ENCODE peak calls at places on chromosomes 11 and 22, in six cellular contexts. One of them, this sample, is unnamed.

GRCh38 chr11:14422814-14423182 is 63.8 kb upstream of the RRAS2 start:
- ATAC-seq in pancreas: peak
- ATAC-seq in activated T-cell treated with anti-CD3 and anti-CD28 coated beads, Interleukin-2, amount 50 U/mL, for 4 hours: peak
- ATAC-seq in gastroesophageal sphincter: no peak
- ATAC-seq in body of pancreas: peak
- ATAC-seq in lower lobe of right lung: peak
- ATAC-seq in this sample: no peak

GRCh38 chr11:71432761-71433647 is 15.2 kb downstream of the DHCR7 start:
- ATAC-seq in pancreas: no peak
- ATAC-seq in activated T-cell treated with anti-CD3 and anti-CD28 coated beads, Interleukin-2, amount 50 U/mL, for 4 hours: no peak
- ATAC-seq in gastroesophageal sphincter: peak
- ATAC-seq in body of pancreas: no peak
- ATAC-seq in lower lobe of right lung: peak
- ATAC-seq in this sample: no peak

GRCh38 chr11:69161117-69161407 is 5.3 kb downstream of the SMIM38 start:
- ATAC-seq in pancreas: no peak
- ATAC-seq in activated T-cell treated with anti-CD3 and anti-CD28 coated beads, Interleukin-2, amount 50 U/mL, for 4 hours: no peak
- ATAC-seq in gastroesophageal sphincter: no peak
- ATAC-seq in body of pancreas: no peak
- ATAC-seq in lower lobe of right lung: no peak
- ATAC-seq in this sample: no peak

GRCh38 chr11:67616431-67617242 is 9.9 kb downstream of the NDUFV1 start:
- ATAC-seq in pancreas: no peak
- ATAC-seq in activated T-cell treated with anti-CD3 and anti-CD28 coated beads, Interleukin-2, amount 50 U/mL, for 4 hours: no peak
- ATAC-seq in gastroesophageal sphincter: no peak
- ATAC-seq in body of pancreas: no peak
- ATAC-seq in lower lobe of right lung: no peak
- ATAC-seq in this sample: no peak

GRCh38 chr11:9320047-9320446 is 5.7 kb upstream of the TMEM41B start:
- ATAC-seq in pancreas: no peak
- ATAC-seq in activated T-cell treated with anti-CD3 and anti-CD28 coated beads, Interleukin-2, amount 50 U/mL, for 4 hours: peak
- ATAC-seq in gastroesophageal sphincter: no peak
- ATAC-seq in body of pancreas: no peak
- ATAC-seq in lower lobe of right lung: peak
- ATAC-seq in this sample: peak

GRCh38 chr11:44912270-44912987 is 38.3 kb downstream of the TP53I11 start:
- ATAC-seq in pancreas: no peak
- ATAC-seq in activated T-cell treated with anti-CD3 and anti-CD28 coated beads, Interleukin-2, amount 50 U/mL, for 4 hours: no peak
- ATAC-seq in gastroesophageal sphincter: no peak
- ATAC-seq in body of pancreas: no peak
- ATAC-seq in lower lobe of right lung: no peak
- ATAC-seq in this sample: no peak

GRCh38 chr11:62984451-62984991 is at the start of gene SLC22A6:
- ATAC-seq in pancreas: no peak
- ATAC-seq in activated T-cell treated with anti-CD3 and anti-CD28 coated beads, Interleukin-2, amount 50 U/mL, for 4 hours: no peak
- ATAC-seq in gastroesophageal sphincter: no peak
- ATAC-seq in body of pancreas: no peak
- ATAC-seq in lower lobe of right lung: no peak
- ATAC-seq in this sample: no peak

GRCh38 chr11:77127674-77127968 is 425 bp upstream of the MYO7A start:
- ATAC-seq in pancreas: peak
- ATAC-seq in activated T-cell treated with anti-CD3 and anti-CD28 coated beads, Interleukin-2, amount 50 U/mL, for 4 hours: peak
- ATAC-seq in gastroesophageal sphincter: peak
- ATAC-seq in body of pancreas: peak
- ATAC-seq in lower lobe of right lung: no peak
- ATAC-seq in this sample: no peak

GRCh38 chr11:3982431-3982830 is 112.2 kb upstream of the RRM1 start:
- ATAC-seq in pancreas: no peak
- ATAC-seq in activated T-cell treated with anti-CD3 and anti-CD28 coated beads, Interleukin-2, amount 50 U/mL, for 4 hours: peak
- ATAC-seq in gastroesophageal sphincter: no peak
- ATAC-seq in body of pancreas: no peak
- ATAC-seq in lower lobe of right lung: no peak
- ATAC-seq in this sample: no peak

GRCh38 chr11:13884159-13884799 is 78.2 kb upstream of the SPON1 start:
- ATAC-seq in pancreas: no peak
- ATAC-seq in activated T-cell treated with anti-CD3 and anti-CD28 coated beads, Interleukin-2, amount 50 U/mL, for 4 hours: no peak
- ATAC-seq in gastroesophageal sphincter: no peak
- ATAC-seq in body of pancreas: no peak
- ATAC-seq in lower lobe of right lung: no peak
- ATAC-seq in this sample: peak

GRCh38 chr11:89503422-89503821 is 12.2 kb upstream of the NOX4 start:
- ATAC-seq in pancreas: no peak
- ATAC-seq in activated T-cell treated with anti-CD3 and anti-CD28 coated beads, Interleukin-2, amount 50 U/mL, for 4 hours: no peak
- ATAC-seq in gastroesophageal sphincter: no peak
- ATAC-seq in body of pancreas: no peak
- ATAC-seq in lower lobe of right lung: no peak
- ATAC-seq in this sample: no peak

GRCh38 chr11:93131709-93132108 is 66.1 kb downstream of the SLC36A4 start:
- ATAC-seq in pancreas: peak
- ATAC-seq in activated T-cell treated with anti-CD3 and anti-CD28 coated beads, Interleukin-2, amount 50 U/mL, for 4 hours: no peak
- ATAC-seq in gastroesophageal sphincter: no peak
- ATAC-seq in body of pancreas: no peak
- ATAC-seq in lower lobe of right lung: no peak
- ATAC-seq in this sample: no peak

GRCh38 chr11:8060801-8061554 is 20.0 kb upstream of the TUB start:
- ATAC-seq in pancreas: peak
- ATAC-seq in activated T-cell treated with anti-CD3 and anti-CD28 coated beads, Interleukin-2, amount 50 U/mL, for 4 hours: no peak
- ATAC-seq in gastroesophageal sphincter: no peak
- ATAC-seq in body of pancreas: peak
- ATAC-seq in lower lobe of right lung: no peak
- ATAC-seq in this sample: no peak

GRCh38 chr11:82978422-82979099 is 77.0 kb downstream of the DDIAS start:
- ATAC-seq in pancreas: no peak
- ATAC-seq in activated T-cell treated with anti-CD3 and anti-CD28 coated beads, Interleukin-2, amount 50 U/mL, for 4 hours: peak
- ATAC-seq in gastroesophageal sphincter: no peak
- ATAC-seq in body of pancreas: no peak
- ATAC-seq in lower lobe of right lung: no peak
- ATAC-seq in this sample: no peak

GRCh38 chr11:122883682-122883981 is 1.1 kb downstream of the JHY start:
- ATAC-seq in pancreas: no peak
- ATAC-seq in activated T-cell treated with anti-CD3 and anti-CD28 coated beads, Interleukin-2, amount 50 U/mL, for 4 hours: no peak
- ATAC-seq in gastroesophageal sphincter: no peak
- ATAC-seq in body of pancreas: no peak
- ATAC-seq in lower lobe of right lung: no peak
- ATAC-seq in this sample: no peak

GRCh38 chr22:37304595-37305343 is 22.5 kb downstream of the CYTH4 start:
- ATAC-seq in pancreas: no peak
- ATAC-seq in activated T-cell treated with anti-CD3 and anti-CD28 coated beads, Interleukin-2, amount 50 U/mL, for 4 hours: no peak
- ATAC-seq in gastroesophageal sphincter: no peak
- ATAC-seq in body of pancreas: no peak
- ATAC-seq in lower lobe of right lung: no peak
- ATAC-seq in this sample: no peak

GRCh38 chr11:79237676-79238075 is 203.2 kb downstream of the TENM4 start:
- ATAC-seq in pancreas: peak
- ATAC-seq in activated T-cell treated with anti-CD3 and anti-CD28 coated beads, Interleukin-2, amount 50 U/mL, for 4 hours: no peak
- ATAC-seq in gastroesophageal sphincter: peak
- ATAC-seq in body of pancreas: peak
- ATAC-seq in lower lobe of right lung: no peak
- ATAC-seq in this sample: no peak

GRCh38 chr11:69209936-69210659 is 54.4 kb downstream of the SMIM38 start:
- ATAC-seq in pancreas: peak
- ATAC-seq in activated T-cell treated with anti-CD3 and anti-CD28 coated beads, Interleukin-2, amount 50 U/mL, for 4 hours: peak
- ATAC-seq in gastroesophageal sphincter: no peak
- ATAC-seq in body of pancreas: peak
- ATAC-seq in lower lobe of right lung: no peak
- ATAC-seq in this sample: peak

GRCh38 chr11:85740464-85741400 is 54.7 kb upstream of the CCDC89 start:
- ATAC-seq in pancreas: no peak
- ATAC-seq in activated T-cell treated with anti-CD3 and anti-CD28 coated beads, Interleukin-2, amount 50 U/mL, for 4 hours: no peak
- ATAC-seq in gastroesophageal sphincter: no peak
- ATAC-seq in body of pancreas: no peak
- ATAC-seq in lower lobe of right lung: no peak
- ATAC-seq in this sample: no peak

GRCh38 chr11:113401718-113402117 is 14.1 kb downstream of the ANKK1 start:
- ATAC-seq in pancreas: peak
- ATAC-seq in activated T-cell treated with anti-CD3 and anti-CD28 coated beads, Interleukin-2, amount 50 U/mL, for 4 hours: no peak
- ATAC-seq in gastroesophageal sphincter: peak
- ATAC-seq in body of pancreas: peak
- ATAC-seq in lower lobe of right lung: peak
- ATAC-seq in this sample: peak

GRCh38 chr11:12200359-12201015 is 90.1 kb downstream of the MICAL2 start:
- ATAC-seq in pancreas: peak
- ATAC-seq in activated T-cell treated with anti-CD3 and anti-CD28 coated beads, Interleukin-2, amount 50 U/mL, for 4 hours: no peak
- ATAC-seq in gastroesophageal sphincter: peak
- ATAC-seq in body of pancreas: peak
- ATAC-seq in lower lobe of right lung: peak
- ATAC-seq in this sample: no peak

GRCh38 chr11:43879789-43880639 is 617 bp upstream of the ALKBH3 start:
- ATAC-seq in pancreas: peak
- ATAC-seq in activated T-cell treated with anti-CD3 and anti-CD28 coated beads, Interleukin-2, amount 50 U/mL, for 4 hours: peak
- ATAC-seq in gastroesophageal sphincter: no peak
- ATAC-seq in body of pancreas: no peak
- ATAC-seq in lower lobe of right lung: peak
- ATAC-seq in this sample: no peak

GRCh38 chr11:123653405-123653996 is 923 bp downstream of the SCN3B start:
- ATAC-seq in pancreas: peak
- ATAC-seq in activated T-cell treated with anti-CD3 and anti-CD28 coated beads, Interleukin-2, amount 50 U/mL, for 4 hours: no peak
- ATAC-seq in gastroesophageal sphincter: no peak
- ATAC-seq in body of pancreas: no peak
- ATAC-seq in lower lobe of right lung: no peak
- ATAC-seq in this sample: no peak

GRCh38 chr11:123034587-123034986 is 27.3 kb downstream of the HSPA8 start:
- ATAC-seq in pancreas: no peak
- ATAC-seq in activated T-cell treated with anti-CD3 and anti-CD28 coated beads, Interleukin-2, amount 50 U/mL, for 4 hours: no peak
- ATAC-seq in gastroesophageal sphincter: no peak
- ATAC-seq in body of pancreas: no peak
- ATAC-seq in lower lobe of right lung: no peak
- ATAC-seq in this sample: no peak

GRCh38 chr11:399731-400211 is 5.8 kb downstream of the PKP3 start:
- ATAC-seq in pancreas: no peak
- ATAC-seq in activated T-cell treated with anti-CD3 and anti-CD28 coated beads, Interleukin-2, amount 50 U/mL, for 4 hours: no peak
- ATAC-seq in gastroesophageal sphincter: no peak
- ATAC-seq in body of pancreas: no peak
- ATAC-seq in lower lobe of right lung: no peak
- ATAC-seq in this sample: no peak

GRCh38 chr11:56887940-56888339 is 100.8 kb upstream of the OR5AK2 start:
- ATAC-seq in pancreas: no peak
- ATAC-seq in activated T-cell treated with anti-CD3 and anti-CD28 coated beads, Interleukin-2, amount 50 U/mL, for 4 hours: no peak
- ATAC-seq in gastroesophageal sphincter: no peak
- ATAC-seq in body of pancreas: no peak
- ATAC-seq in lower lobe of right lung: no peak
- ATAC-seq in this sample: no peak

GRCh38 chr11:67301951-67302516 is 1.3 kb upstream of the SSH3 start:
- ATAC-seq in pancreas: peak
- ATAC-seq in activated T-cell treated with anti-CD3 and anti-CD28 coated beads, Interleukin-2, amount 50 U/mL, for 4 hours: no peak
- ATAC-seq in gastroesophageal sphincter: no peak
- ATAC-seq in body of pancreas: peak
- ATAC-seq in lower lobe of right lung: peak
- ATAC-seq in this sample: peak

GRCh38 chr22:20095521-20095920 is 15.5 kb downstream of the DGCR8 start:
- ATAC-seq in pancreas: no peak
- ATAC-seq in activated T-cell treated with anti-CD3 and anti-CD28 coated beads, Interleukin-2, amount 50 U/mL, for 4 hours: peak
- ATAC-seq in gastroesophageal sphincter: no peak
- ATAC-seq in body of pancreas: no peak
- ATAC-seq in lower lobe of right lung: no peak
- ATAC-seq in this sample: no peak

GRCh38 chr11:995058-995751 is 41.3 kb downstream of the MUC6 start:
- ATAC-seq in pancreas: no peak
- ATAC-seq in activated T-cell treated with anti-CD3 and anti-CD28 coated beads, Interleukin-2, amount 50 U/mL, for 4 hours: no peak
- ATAC-seq in gastroesophageal sphincter: no peak
- ATAC-seq in body of pancreas: no peak
- ATAC-seq in lower lobe of right lung: no peak
- ATAC-seq in this sample: no peak